ENCODE peak calls at places on chromosomes 6 and 20, in eight cellular contexts. R is left ventricle myocardium inferior, Z is lower lobe of right lung, J is Panc1, K is stomach, T is right lobe of liver, G is A549, N is endothelial cell of umbilical vein. U is an unnamed sample.

GRCh38 chr6:168333039-168333438 is 13.5 kb upstream of the DACT2 start:
- DNase-seq in R (no peak), Z (no peak), J (no peak), K (no peak), T (no peak), G (peak; percentile 37), N (no peak), U (no peak)

GRCh38 chr6:109023348-109023925 is 71.2 kb downstream of the SESN1 start:
- DNase-seq in R (no peak), Z (no peak), J (no peak), K (no peak), T (no peak), G (no peak), N (no peak), U (no peak)

GRCh38 chr20:10119336-10119735 is 84.5 kb downstream of the ANKEF1 start:
- DNase-seq in R (no peak), Z (no peak), J (no peak), K (no peak), T (no peak), G (no peak), N (no peak), U (no peak)

GRCh38 chr6:57265755-57266221 is 43.7 kb upstream of the RAB23 start:
- DNase-seq in R (no peak), Z (no peak), J (no peak), K (no peak), T (no peak), G (no peak), N (peak; percentile 74), U (no peak)

GRCh38 chr6:71460933-71461332 is 172.3 kb downstream of the OGFRL1 start:
- DNase-seq in R (no peak), Z (no peak), J (no peak), K (no peak), T (no peak), G (no peak), N (no peak), U (no peak)

GRCh38 chr6:83708546-83708969 is 343 bp downstream of the SNAP91 start:
- DNase-seq in R (no peak), Z (peak; percentile 28), J (no peak), K (no peak), T (no peak), G (no peak), N (peak; percentile 29), U (no peak)

GRCh38 chr6:41901882-41902519 is 6.8 kb upstream of the USP49 start:
- DNase-seq in R (no peak), Z (no peak), J (no peak), K (no peak), T (no peak), G (peak; percentile 52), N (no peak), U (no peak)

GRCh38 chr6:31466466-31466865 is 31.5 kb upstream of the MICB start:
- DNase-seq in R (no peak), Z (no peak), J (no peak), K (no peak), T (no peak), G (no peak), N (no peak), U (no peak)

GRCh38 chr6:82144852-82145332 is 102.7 kb downstream of the IBTK start:
- DNase-seq in R (peak; percentile 56), Z (no peak), J (peak; percentile 47), K (peak; percentile 37), T (no peak), G (peak; percentile 76), N (peak; percentile 75), U (no peak)

GRCh38 chr20:30488941-30489601 is 768.4 kb upstream of the DEFB115 start:
- DNase-seq in R (no peak), Z (no peak), J (no peak), K (peak; percentile 5), T (no peak), G (no peak), N (no peak), U (no peak)

GRCh38 chr6:3789896-3790558 is 38.5 kb upstream of the PXDC1 start:
- DNase-seq in R (no peak), Z (no peak), J (no peak), K (no peak), T (peak; percentile 76), G (no peak), N (no peak), U (no peak)

GRCh38 chr6:83303426-83303825 is 110.3 kb downstream of the RWDD2A start:
- DNase-seq in R (no peak), Z (no peak), J (no peak), K (no peak), T (no peak), G (no peak), N (no peak), U (no peak)

DNA sequence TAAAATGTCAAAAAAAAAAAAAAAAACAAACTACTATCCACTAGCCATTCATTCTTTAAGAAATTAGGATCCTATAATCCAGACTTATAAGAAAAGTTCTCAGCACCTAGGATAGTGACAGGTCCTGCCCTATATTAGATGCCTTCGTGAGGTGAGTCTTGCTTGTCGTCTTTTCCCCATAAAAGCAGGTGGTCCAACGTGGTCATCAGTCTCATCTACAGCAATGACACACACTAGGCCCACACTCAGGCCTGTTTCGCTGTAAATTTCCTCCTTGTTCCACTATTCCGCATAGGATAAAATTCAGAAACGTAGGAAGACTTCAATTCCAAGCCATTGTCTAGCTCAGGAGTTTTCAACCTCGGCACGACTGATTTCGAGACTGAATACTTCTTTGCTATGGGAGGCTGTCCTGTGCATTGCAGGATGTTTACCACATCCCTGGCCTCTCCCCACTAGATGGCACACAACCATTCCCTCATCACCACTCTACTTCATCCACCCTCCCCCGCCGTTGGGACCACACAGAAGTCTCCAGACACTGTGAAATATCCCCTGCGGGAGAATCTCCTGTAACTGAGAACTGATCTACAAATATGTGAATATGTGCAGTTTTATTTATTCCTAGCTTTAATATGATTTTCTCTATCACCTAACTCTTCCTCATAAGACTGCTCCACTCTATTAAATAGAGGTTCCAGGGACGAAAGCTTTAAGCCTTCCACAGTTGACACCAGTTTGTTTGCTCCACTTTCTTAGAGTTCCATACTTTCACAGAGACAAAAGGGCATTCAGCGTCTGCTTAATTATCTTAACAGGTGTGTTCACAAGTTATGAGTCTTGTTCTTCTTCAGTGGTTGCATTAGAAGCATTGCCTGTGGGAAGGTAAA is 346.3 kb downstream of the BMP2 start:
- DNase-seq in R (peak; percentile 30), Z (no peak), J (peak; percentile 18), K (peak; percentile 28), T (peak; percentile 60), G (peak; percentile 36), N (peak; percentile 53), U (no peak)
- TF ChIP-seq CTCF in R (peak; percentile 68), Z (peak; percentile 34), J (peak; percentile 61), K (no peak), T (peak; percentile 75), G (peak; percentile 20), N (peak; percentile 53), U (no peak)

GRCh38 chr6:89670935-89671565 is 32.5 kb upstream of the LYRM2 start:
- DNase-seq in R (no peak), Z (no peak), J (no peak), K (no peak), T (no peak), G (no peak), N (no peak), U (no peak)

GRCh38 chr6:89662659-89663223 is 24.2 kb upstream of the LYRM2 start:
- DNase-seq in R (no peak), Z (no peak), J (no peak), K (no peak), T (no peak), G (no peak), N (no peak), U (no peak)

GRCh38 chr6:89669002-89669401 is 30.5 kb upstream of the LYRM2 start:
- DNase-seq in R (no peak), Z (no peak), J (no peak), K (no peak), T (no peak), G (no peak), N (peak; percentile 58), U (no peak)

DNA sequence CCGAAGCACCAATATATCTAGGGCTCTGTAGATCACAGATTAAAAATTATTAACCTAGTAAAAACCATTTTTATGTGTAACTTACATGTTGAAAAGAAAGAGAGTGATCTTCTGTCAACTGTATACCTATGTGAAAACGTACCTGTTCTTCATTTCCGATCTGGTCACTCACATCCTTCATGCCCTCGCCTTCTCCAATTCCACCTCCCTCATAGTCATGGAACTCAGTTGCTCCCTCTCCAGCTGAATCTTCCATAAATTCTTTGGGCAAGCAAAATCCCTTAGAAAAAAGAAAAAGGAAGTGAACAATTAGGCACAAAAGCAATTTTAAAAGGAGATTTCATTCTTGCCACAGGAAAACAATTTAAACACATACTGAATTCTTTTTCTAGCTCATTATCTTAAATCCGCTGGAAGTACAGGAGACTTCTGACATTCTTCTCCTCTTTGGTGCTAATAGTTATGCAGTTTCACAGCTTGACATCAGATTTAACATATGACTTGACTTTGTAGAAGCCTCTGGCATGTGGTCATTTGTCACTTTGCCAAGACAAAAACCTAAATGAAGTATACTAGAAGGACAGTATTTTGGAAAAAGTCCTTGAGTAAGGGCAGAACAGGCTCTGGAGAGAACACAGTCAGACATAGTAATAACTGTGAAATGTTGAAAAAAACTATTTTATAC is 29.5 kb upstream of the LYRM2 start:
- DNase-seq in R (no peak), Z (no peak), J (no peak), K (no peak), T (no peak), G (no peak), N (peak; percentile 6), U (no peak)
- H3K4me1 ChIP-seq in R (peaks cover 39% of the 10 kb centered on the region), Z (no peaks in the 10 kb centered on the region), J (no peaks in the 10 kb centered on the region), K (no peaks in the 10 kb centered on the region), T (no peaks in the 10 kb centered on the region), G (no peaks in the 10 kb centered on the region), N (no peaks in the 10 kb centered on the region), U (no peaks in the 10 kb centered on the region)

DNA sequence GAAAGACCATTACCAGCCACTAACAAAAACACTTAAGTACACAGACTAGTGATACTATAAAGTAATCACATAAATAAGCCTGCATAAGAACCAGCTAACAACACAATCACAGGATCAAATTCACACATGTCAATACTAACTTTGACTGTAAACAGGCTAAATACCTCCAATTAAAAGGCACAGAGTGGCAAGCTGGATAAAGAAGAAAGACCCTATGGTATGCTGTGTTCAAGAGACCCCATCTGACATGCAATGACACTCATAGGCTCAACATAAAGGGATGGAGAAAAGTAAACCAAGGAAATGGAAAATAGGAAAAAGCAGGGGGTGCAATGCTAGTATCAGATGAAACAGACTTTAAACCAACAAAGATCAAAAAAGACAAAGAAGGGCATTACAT is 631.8 kb upstream of the NOX3 start:
- DNase-seq in R (no peak), Z (no peak), J (no peak), K (no peak), T (no peak), G (no peak), N (no peak), U (no peak)
- H3K9me3 ChIP-seq in R (peaks cover 67% of the 10 kb centered on the region), Z (no peaks in the 10 kb centered on the region), J (no peaks in the 10 kb centered on the region), K (peaks cover 2% of the 10 kb centered on the region), T (no peaks in the 10 kb centered on the region), G (no peaks in the 10 kb centered on the region), N (no peaks in the 10 kb centered on the region), U (no peaks in the 10 kb centered on the region)

GRCh38 chr6:39839445-39839844 is 47.3 kb downstream of the DAAM2 start:
- DNase-seq in R (no peak), Z (no peak), J (no peak), K (no peak), T (no peak), G (no peak), N (no peak), U (no peak)
- TF ChIP-seq CTCF in R (no peak), Z (no peak), J (no peak), K (no peak), T (no peak), G (no peak), N (no peak), U (no peak)

GRCh38 chr6:119446623-119447008 is 97.1 kb upstream of the MAN1A1 start:
- DNase-seq in R (no peak), Z (no peak), J (no peak), K (peak; percentile 77), T (no peak), G (no peak), N (no peak), U (peak; percentile 54)
- H3K4me1 ChIP-seq in R (peaks cover 15% of the 10 kb centered on the region), Z (peaks cover 29% of the 10 kb centered on the region), J (no peaks in the 10 kb centered on the region), K (peaks cover 25% of the 10 kb centered on the region), T (no peaks in the 10 kb centered on the region), G (no peaks in the 10 kb centered on the region), N (no peaks in the 10 kb centered on the region), U (peaks cover 26% of the 10 kb centered on the region)